ENCODE peak calls at places on chromosomes 5 and 9, in nine cellular contexts. Y is fibroblast of lung, U is fibroblast of mammary gland, I is gastrocnemius medialis, P is uterus, T is Panc1, J is HL-60, N is cardiac fibroblast, Z is dorsolateral prefrontal cortex. Q is an unnamed sample.

GRCh38 chr9:121721770-121722169 is 70.3 kb downstream of the DAB2IP start:
- DNase-seq in Y (no peak), U (peak), I (no peak), P (no peak), T (no peak), J (no peak), N (no peak), Z (no peak), Q (no peak)

GRCh38 chr5:32845171-32845570 is 134.1 kb downstream of the NPR3 start:
- DNase-seq in Y (no peak), U (no peak), I (no peak), P (no peak), T (no peak), J (no peak), N (no peak), Z (no peak), Q (no peak)

GRCh38 chr9:19408316-19408692 is 505 bp upstream of the ACER2 start:
- DNase-seq in Y (peak), U (no peak), I (peak), P (no peak), T (no peak), J (no peak), N (no peak), Z (no peak), Q (no peak)

GRCh38 chr9:35790385-35791291 is 753 bp upstream of the NPR2 start:
- DNase-seq in Y (peak), U (peak), I (peak), P (peak), T (no peak), J (peak), N (peak), Z (peak), Q (peak)

GRCh38 chr5:159262472-159262858 is 625 bp upstream of the UBLCP1 start:
- DNase-seq in Y (peak), U (peak), I (no peak), P (no peak), T (no peak), J (peak), N (no peak), Z (no peak), Q (no peak)

GRCh38 chr5:60722416-60722815 is 22.4 kb upstream of the DEPDC1B start:
- DNase-seq in Y (no peak), U (no peak), I (no peak), P (no peak), T (no peak), J (no peak), N (no peak), Z (no peak), Q (no peak)

GRCh38 chr9:36980148-36980974 is 53.7 kb downstream of the PAX5 start:
- DNase-seq in Y (no peak), U (no peak), I (no peak), P (no peak), T (no peak), J (peak), N (no peak), Z (no peak), Q (no peak)

GRCh38 chr5:141519605-141520288 is 30.9 kb downstream of the PCDHGC5 start:
- DNase-seq in Y (no peak), U (peak), I (no peak), P (no peak), T (no peak), J (no peak), N (no peak), Z (no peak), Q (no peak)

GRCh38 chr5:96844476-96844990 is 31.8 kb upstream of the ERAP2 start:
- DNase-seq in Y (peak), U (no peak), I (no peak), P (no peak), T (no peak), J (peak), N (no peak), Z (no peak), Q (peak)

GRCh38 chr5:58156977-58157701 is 302.7 kb downstream of the PLK2 start:
- DNase-seq in Y (peak), U (peak), I (no peak), P (no peak), T (no peak), J (no peak), N (peak), Z (peak), Q (no peak)

GRCh38 chr9:13596383-13596970 is 317.0 kb upstream of the MPDZ start:
- DNase-seq in Y (no peak), U (no peak), I (no peak), P (no peak), T (no peak), J (no peak), N (no peak), Z (no peak), Q (no peak)

GRCh38 chr9:99809586-99810357 is 11.9 kb upstream of the NR4A3 start:
- DNase-seq in Y (no peak), U (peak), I (no peak), P (no peak), T (no peak), J (no peak), N (peak), Z (no peak), Q (no peak)

GRCh38 chr5:13480834-13481233 is 463.7 kb downstream of the DNAH5 start:
- DNase-seq in Y (no peak), U (no peak), I (no peak), P (no peak), T (no peak), J (no peak), N (no peak), Z (no peak), Q (no peak)

GRCh38 chr5:141636413-141637265 is at the start of the genes HDAC3 and RELL2:
- DNase-seq in Y (peak), U (peak), I (peak), P (peak), T (no peak), J (peak), N (peak), Z (peak), Q (peak)

GRCh38 chr5:132510076-132510475 is 19.5 kb upstream of the IRF1 start:
- DNase-seq in Y (peak), U (peak), I (no peak), P (no peak), T (no peak), J (no peak), N (peak), Z (no peak), Q (no peak)

GRCh38 chr5:81313278-81313677 is 11.9 kb downstream of the ZCCHC9 start:
- DNase-seq in Y (no peak), U (no peak), I (no peak), P (no peak), T (no peak), J (no peak), N (no peak), Z (no peak), Q (no peak)

GRCh38 chr5:57825026-57825683 is 342.5 kb upstream of the ACTBL2 start:
- DNase-seq in Y (peak), U (peak), I (no peak), P (no peak), T (no peak), J (no peak), N (peak), Z (no peak), Q (peak)

GRCh38 chr5:52811067-52811749 is 23.5 kb downstream of the ITGA1 start:
- DNase-seq in Y (peak), U (peak), I (no peak), P (no peak), T (no peak), J (peak), N (peak), Z (no peak), Q (peak)

DNA sequence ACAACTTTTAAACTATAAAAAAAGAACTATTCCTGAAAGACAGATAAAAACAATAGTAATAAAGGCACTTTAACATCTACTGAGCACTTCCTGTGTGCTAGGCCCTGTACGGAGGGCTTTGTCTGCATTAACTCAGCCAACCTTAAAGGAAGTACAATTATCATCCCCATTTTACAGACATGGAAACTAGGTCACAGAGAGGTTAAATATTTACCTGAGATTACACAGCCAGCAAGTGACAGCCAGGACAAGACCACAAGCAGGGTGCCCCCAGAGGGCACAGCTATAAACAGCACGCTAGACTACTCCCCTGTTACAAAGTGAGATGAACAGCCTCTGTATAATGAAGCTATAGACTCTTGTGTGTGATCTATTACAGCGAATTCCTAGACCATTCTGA is 25.5 kb downstream of the DDX31 start:
- DNase-seq in Y (no peak), U (no peak), I (no peak), P (no peak), T (no peak), J (no peak), N (no peak), Z (no peak), Q (no peak)
- TF ChIP-seq CTCF in Y (no peak), U (peak), I (no peak), P (no peak), T (no peak), J (no peak), N (no peak), Z (no peak), Q (no peak)

DNA sequence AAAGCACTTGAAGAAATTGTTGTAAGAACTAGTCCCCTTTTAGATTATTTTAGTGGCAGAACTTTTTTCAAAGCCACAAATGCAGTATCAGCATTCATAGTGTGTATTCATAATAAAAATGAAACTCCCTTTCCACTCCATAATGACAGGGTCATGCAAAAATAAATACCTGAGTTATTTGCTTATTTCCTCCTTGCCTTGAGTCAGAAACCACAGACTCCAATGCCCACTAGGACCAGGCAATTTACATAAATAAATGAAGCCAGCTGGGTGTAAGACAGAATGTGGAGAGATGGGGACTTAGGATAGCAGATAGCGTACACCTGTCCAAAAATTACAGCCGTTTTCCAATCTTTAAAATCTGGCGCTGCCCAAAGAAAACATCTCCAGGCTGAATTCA is 417.8 kb downstream of the TMEM161B start:
- DNase-seq in Y (peak), U (no peak), I (no peak), P (no peak), T (no peak), J (no peak), N (no peak), Z (no peak), Q (no peak)
- H3K4me3 ChIP-seq in Y (no peak), U (no peak), I (no peak), P (no peak), T (no peak), J (no peak), N (no peak), Z (no peak), Q (no peak)

GRCh38 chr9:137149367-137149766 is 10.4 kb downstream of the GRIN1 start:
- DNase-seq in Y (no peak), U (no peak), I (no peak), P (no peak), T (no peak), J (no peak), N (no peak), Z (no peak), Q (no peak)
- TF ChIP-seq CTCF in Y (no peak), U (no peak), I (no peak), P (no peak), T (no peak), J (no peak), N (no peak), Z (no peak), Q (no peak)

GRCh38 chr5:157267766-157268480 is 2.0 kb downstream of the CYFIP2 start:
- DNase-seq in Y (no peak), U (no peak), I (no peak), P (no peak), T (no peak), J (no peak), N (no peak), Z (no peak), Q (no peak)
- H3K4me3 ChIP-seq in Y (no peak), U (no peak), I (no peak), P (no peak), T (no peak), J (no peak), N (no peak), Z (peak), Q (no peak)

GRCh38 chr5:137155621-137156020 is 343.5 kb downstream of the SPOCK1 start:
- DNase-seq in Y (no peak), U (no peak), I (no peak), P (no peak), T (no peak), J (no peak), N (no peak), Z (no peak), Q (no peak)

GRCh38 chr5:137156175-137156574 is 343.0 kb downstream of the SPOCK1 start:
- DNase-seq in Y (no peak), U (no peak), I (no peak), P (no peak), T (no peak), J (no peak), N (no peak), Z (no peak), Q (no peak)

GRCh38 chr5:137164536-137164935 is 334.6 kb downstream of the SPOCK1 start:
- DNase-seq in Y (no peak), U (no peak), I (no peak), P (no peak), T (no peak), J (no peak), N (no peak), Z (no peak), Q (no peak)

DNA sequence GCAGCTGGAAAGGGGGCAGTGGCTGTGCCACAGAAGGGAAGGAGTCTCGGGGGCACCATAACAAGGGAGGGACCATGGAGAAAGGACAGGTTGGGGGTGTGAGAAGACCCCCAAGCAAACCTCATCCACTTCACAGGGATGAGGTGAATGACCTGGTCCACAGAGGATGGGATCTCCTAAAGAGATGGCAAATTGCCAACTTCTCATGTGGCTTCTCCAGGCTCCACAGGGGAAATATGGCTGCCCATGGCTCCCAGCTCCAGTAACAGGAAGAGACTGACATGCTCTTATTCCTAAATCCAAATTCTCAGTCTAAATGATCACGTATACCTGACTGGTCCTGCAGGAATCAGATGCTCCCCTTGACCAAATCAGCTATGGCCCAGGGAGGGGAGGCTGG is 340.4 kb downstream of the SPOCK1 start:
- DNase-seq in Y (no peak), U (no peak), I (no peak), P (no peak), T (no peak), J (no peak), N (no peak), Z (no peak), Q (no peak)
- TF ChIP-seq CTCF in Y (no peak), U (no peak), I (no peak), P (no peak), T (no peak), J (no peak), N (no peak), Z (no peak), Q (no peak)

GRCh38 chr5:59565551-59565950 is 328.0 kb downstream of the PDE4D start:
- DNase-seq in Y (no peak), U (no peak), I (peak), P (no peak), T (no peak), J (peak), N (no peak), Z (no peak), Q (no peak)

GRCh38 chr5:59569158-59569557 is 324.4 kb downstream of the PDE4D start:
- DNase-seq in Y (peak), U (no peak), I (no peak), P (no peak), T (no peak), J (no peak), N (no peak), Z (no peak), Q (no peak)

GRCh38 chr5:59564895-59565294 is 328.6 kb downstream of the PDE4D start:
- DNase-seq in Y (no peak), U (no peak), I (no peak), P (no peak), T (no peak), J (no peak), N (no peak), Z (no peak), Q (no peak)

GRCh38 chr5:59571077-59571476 is 322.4 kb downstream of the PDE4D start:
- DNase-seq in Y (no peak), U (no peak), I (no peak), P (no peak), T (no peak), J (no peak), N (no peak), Z (no peak), Q (no peak)

GRCh38 chr5:59569608-59570334 is 323.8 kb downstream of the PDE4D start:
- DNase-seq in Y (peak), U (no peak), I (no peak), P (no peak), T (no peak), J (no peak), N (no peak), Z (no peak), Q (no peak)
- H3K4me3 ChIP-seq in Y (no peak), U (no peak), I (no peak), P (no peak), T (no peak), J (no peak), N (no peak), Z (no peak), Q (no peak)

GRCh38 chr9:113978954-113979712 is 99.0 kb downstream of the AMBP start:
- DNase-seq in Y (peak), U (peak), I (no peak), P (no peak), T (no peak), J (no peak), N (peak), Z (no peak), Q (no peak)
- TF ChIP-seq CTCF in Y (no peak), U (no peak), I (no peak), P (no peak), T (no peak), J (no peak), N (no peak), Z (no peak), Q (no peak)

GRCh38 chr5:126868961-126869451 is 92.1 kb downstream of the LMNB1 start:
- DNase-seq in Y (peak), U (no peak), I (no peak), P (no peak), T (no peak), J (no peak), N (peak), Z (peak), Q (no peak)
- H3K4me3 ChIP-seq in Y (no peak), U (no peak), I (no peak), P (no peak), T (no peak), J (no peak), N (no peak), Z (peak), Q (no peak)